ENCODE peak calls at places on chromosomes 11 and 22, in four cellular contexts. S is activated T-helper 1 cell treated with anti-CD3 and anti-CD28 coated beads, Interleukin-12 subunit alpha, Interleukin-12 subunit beta, Interleukin-2, Interleukin-4 antibody, amounts not matched to agents 30 ng/mL and 10 ng/mL and 1 ng/mL, durations not matched to agents 14 hours and 24 hours and 36 hours; C is renal cortical epithelial cell; Y is neural crest cell. E is an unnamed sample.

GRCh38 chr22:23817146-23817545 is 21.7 kb downstream of the DERL3 start:
- DNase-seq in S (no peak), C (no peak), Y (no peak), E (no peak)

GRCh38 chr11:8219257-8220021 is 44.2 kb downstream of the LMO1 start:
- DNase-seq in S (no peak), C (peak; percentile 63), Y (no peak), E (peak; percentile 57)

GRCh38 chr22:44947029-44947428 is 62.8 kb downstream of the PHF21B start:
- DNase-seq in S (no peak), C (no peak), Y (no peak), E (no peak)

GRCh38 chr11:6735306-6735705 is 36.5 kb downstream of the OR2AG2 start:
- DNase-seq in S (no peak), C (peak; percentile 82), Y (no peak), E (no peak)

GRCh38 chr11:94088906-94089305 is 39.7 kb upstream of the PANX1 start:
- DNase-seq in S (no peak), C (no peak), Y (no peak), E (no peak)

GRCh38 chr11:67271548-67272284 is 5.4 kb downstream of the GRK2 start:
- DNase-seq in S (peak; percentile 59), C (no peak), Y (no peak), E (no peak)

GRCh38 chr11:121451178-121451981 is 734 bp upstream of the SORL1 start:
- DNase-seq in S (no peak), C (peak; percentile 39), Y (no peak), E (no peak)

GRCh38 chr11:14054708-14055107 is 92.2 kb downstream of the SPON1 start:
- DNase-seq in S (no peak), C (no peak), Y (no peak), E (peak; percentile 86)

GRCh38 chr11:134611537-134611936 is 199.5 kb upstream of the B3GAT1 start:
- DNase-seq in S (no peak), C (no peak), Y (no peak), E (no peak)

GRCh38 chr11:96341237-96342130 is 1.5 kb downstream of the MAML2 start:
- DNase-seq in S (peak; percentile 65), C (peak; percentile 47), Y (no peak), E (peak; percentile 63)

GRCh38 chr11:8032576-8033311 is 45.6 kb downstream of the EIF3F start:
- DNase-seq in S (no peak), C (no peak), Y (no peak), E (no peak)

GRCh38 chr11:132943325-132943736 is 589.0 kb downstream of the OPCML start:
- DNase-seq in S (no peak), C (no peak), Y (peak; percentile 20), E (peak; percentile 0)

GRCh38 chr22:26580240-26580962 is 9.5 kb downstream of the TPST2 start:
- DNase-seq in S (no peak), C (no peak), Y (no peak), E (no peak)

GRCh38 chr22:42939941-42940653 is 74.9 kb downstream of the PACSIN2 start:
- DNase-seq in S (no peak), C (peak; percentile 96), Y (no peak), E (peak; percentile 75)

GRCh38 chr11:19951558-19952083 is 208.7 kb downstream of the DBX1 start:
- DNase-seq in S (no peak), C (peak; percentile 72), Y (no peak), E (peak; percentile 79)

GRCh38 chr22:28105988-28106387 is 186.9 kb upstream of the PITPNB start:
- DNase-seq in S (no peak), C (no peak), Y (no peak), E (no peak)